ENCODE peak calls at places on chromosomes 1 and 21, in six cellular contexts. I is PC-3, D is neural progenitor cell, L is astrocyte, W is HCT116, Q is neuronal stem cell. U is an unnamed sample.

GRCh38 chr21:38965241-38965640 is 159.5 kb downstream of the ETS2 start:
- DNase-seq in I (no peak), D (no peak), L (no peak), Q (no peak), W (no peak), U (no peak)

GRCh38 chr1:41313661-41314131 is 47.5 kb upstream of the FOXO6 start:
- DNase-seq in W (peak; percentile 43), Q (no peak), L (no peak), I (peak; percentile 31), D (peak; percentile 59), U (peak; percentile 14)

GRCh38 chr1:246629030-246629429 is 62.8 kb downstream of the CNST start:
- DNase-seq in Q (no peak), L (no peak), D (no peak), I (no peak), W (no peak), U (no peak)

GRCh38 chr1:101162736-101163405 is 73.9 kb upstream of the S1PR1 start:
- DNase-seq in L (no peak), D (no peak), W (no peak), I (no peak), Q (no peak), U (no peak)

GRCh38 chr1:60848583-60849188 is 233.7 kb upstream of the NFIA start:
- DNase-seq in I (peak; percentile 55), Q (peak; percentile 31), L (peak; percentile 18), D (peak; percentile 58), W (peak; percentile 54), U (peak; percentile 74)

GRCh38 chr1:24463756-24464377 is 38.8 kb upstream of the RCAN3 start:
- DNase-seq in Q (no peak), W (no peak), L (no peak), D (peak; percentile 52), I (no peak), U (no peak)

GRCh38 chr1:47574451-47575165 is 136.8 kb downstream of the FOXD2 start:
- DNase-seq in Q (no peak), W (no peak), I (no peak), L (no peak), D (no peak), U (no peak)

GRCh38 chr1:25861316-25862286 is 2.3 kb upstream of the AUNIP start:
- DNase-seq in L (no peak), I (no peak), D (peak; percentile 15), W (peak; percentile 48), Q (no peak), U (no peak)

GRCh38 chr1:25198731-25199231 is 33.5 kb downstream of the SYF2 start:
- DNase-seq in D (peak; percentile 41), L (peak; percentile 11), I (peak; percentile 3), Q (no peak), W (no peak), U (peak; percentile 32)

GRCh38 chr1:16443975-16444745 is 3.6 kb downstream of the NECAP2 start:
- DNase-seq in I (no peak), W (no peak), L (no peak), D (no peak), Q (no peak), U (no peak)

GRCh38 chr1:150516050-150516591 is 569 bp downstream of the FALEC start:
- DNase-seq in W (no peak), I (peak; percentile 24), D (peak; percentile 60), Q (no peak), L (peak; percentile 15), U (peak; percentile 29)

GRCh38 chr21:46212721-46213484 is 15.7 kb downstream of the LSS start:
- DNase-seq in L (no peak), I (no peak), D (no peak), Q (no peak), W (no peak), U (no peak)

GRCh38 chr1:204188959-204189639 is 7.2 kb downstream of the KISS1 start:
- DNase-seq in Q (no peak), L (no peak), W (no peak), I (no peak), D (no peak), U (no peak)

GRCh38 chr1:34711469-34711868 is 43.4 kb upstream of the GJB5 start:
- DNase-seq in I (peak; percentile 9), W (peak; percentile 38), L (no peak), Q (no peak), D (peak; percentile 31), U (no peak)

GRCh38 chr1:54334996-54335395 is 71.2 kb downstream of the SSBP3 start:
- DNase-seq in D (no peak), I (no peak), Q (no peak), W (no peak), L (peak; percentile 46), U (peak; percentile 51)

DNA sequence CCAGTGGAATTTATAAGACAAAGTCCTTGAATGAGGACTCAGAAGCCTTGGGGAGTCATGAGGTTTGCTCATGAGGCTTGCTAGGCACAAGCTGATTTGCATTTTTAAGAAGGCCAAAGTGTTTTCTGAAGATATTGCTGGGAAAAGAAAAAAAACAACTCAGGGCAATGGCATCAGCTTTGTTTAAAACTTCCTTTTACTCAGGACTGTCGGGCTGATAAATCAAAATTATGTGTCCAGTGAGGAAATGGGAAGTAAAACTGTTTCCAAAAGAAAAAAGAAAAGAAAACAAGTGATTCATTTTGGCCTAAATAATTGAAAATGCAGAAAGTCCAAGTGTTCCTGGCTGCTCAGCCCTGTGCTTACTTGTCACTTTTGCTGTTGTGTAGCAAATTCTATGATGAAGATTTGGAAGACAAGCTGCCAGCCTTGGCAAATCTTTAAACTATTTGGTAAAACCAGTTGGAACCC is 282.4 kb downstream of the HLX start:
- DNase-seq in D (no peak), L (no peak), I (no peak), W (no peak), Q (no peak), U (no peak)
- H3K9ac ChIP-seq in D (no peak overlapping the region), L (no peak overlapping the region), I (no peak overlapping the region), W (no peak overlapping the region), Q (no peak overlapping the region), U (no peak overlapping the region)

DNA sequence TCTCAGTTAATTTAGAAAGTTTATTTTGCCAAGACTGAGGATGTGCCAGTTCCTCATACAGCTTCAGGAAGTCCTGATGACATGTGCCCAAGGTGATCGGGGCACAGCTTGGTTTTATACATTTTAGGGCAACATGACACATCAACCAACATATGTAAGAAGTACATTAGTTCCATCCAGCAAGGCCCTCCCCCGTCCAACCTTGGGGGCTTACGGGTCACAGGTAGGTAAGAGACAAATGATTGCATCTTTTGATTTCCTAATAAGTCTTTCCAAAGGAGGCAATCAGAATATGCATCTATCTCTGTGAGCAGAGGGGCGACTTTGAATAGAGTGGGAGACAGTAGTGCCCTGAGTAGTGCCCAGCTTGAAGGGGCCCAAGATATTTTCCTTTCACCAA is 19.6 kb upstream of the HAO2 start:
- DNase-seq in W (no peak), L (no peak), D (no peak), Q (no peak), I (no peak), U (no peak)
- H3K9ac ChIP-seq in W (no peak overlapping the region), L (no peak overlapping the region), D (no peak overlapping the region), Q (no peak overlapping the region), I (no peak overlapping the region), U (no peak overlapping the region)

GRCh38 chr1:198650506-198650905 is 11.7 kb downstream of the PTPRC start:
- DNase-seq in L (no peak), I (no peak), W (no peak), Q (no peak), D (no peak), U (no peak)

GRCh38 chr1:198648584-198648983 is 9.7 kb downstream of the PTPRC start:
- DNase-seq in L (no peak), I (no peak), D (no peak), Q (no peak), W (no peak), U (no peak)

GRCh38 chr1:198647055-198647454 is 8.2 kb downstream of the PTPRC start:
- DNase-seq in W (no peak), L (no peak), I (no peak), D (no peak), Q (no peak), U (no peak)

GRCh38 chr1:198651685-198652400 is 13.0 kb downstream of the PTPRC start:
- DNase-seq in I (no peak), Q (no peak), L (no peak), D (no peak), W (no peak), U (no peak)

DNA sequence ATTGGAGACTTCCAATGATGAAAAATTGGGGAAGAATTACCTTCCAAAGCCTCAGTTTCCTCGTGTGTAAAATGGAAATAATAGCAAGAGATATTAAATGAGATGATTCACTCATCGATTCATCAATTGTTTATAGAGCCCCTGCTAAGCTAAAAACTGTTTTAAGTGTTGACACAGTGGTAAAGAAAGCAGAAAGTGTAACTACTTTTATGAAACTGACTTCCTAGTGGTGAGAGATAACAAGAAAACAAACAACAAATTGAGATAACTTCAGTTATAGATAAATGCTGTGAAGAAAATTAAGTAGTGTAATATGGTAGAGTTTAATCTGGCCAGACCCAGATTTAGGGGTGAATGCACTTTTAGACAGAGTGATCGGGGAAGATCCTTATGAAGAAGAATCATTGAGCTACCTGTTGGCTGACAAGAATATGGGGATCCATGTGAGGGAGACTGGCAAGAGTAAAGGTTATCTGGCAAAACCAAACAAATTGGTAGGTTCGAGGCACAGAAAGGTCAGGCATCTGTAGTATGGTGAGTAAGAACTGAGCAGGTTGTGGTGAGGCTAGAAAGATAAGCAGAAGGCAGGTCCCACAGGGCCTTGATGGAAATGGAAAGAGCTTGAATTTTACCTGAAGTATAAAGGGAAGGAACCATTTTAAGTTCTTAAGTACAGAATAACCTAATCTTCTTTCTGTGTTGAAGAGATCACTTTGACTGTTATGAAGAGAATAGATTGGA is 10.9 kb downstream of the PTPRC start:
- DNase-seq in D (no peak), I (no peak), Q (no peak), W (no peak), L (no peak), U (no peak)
- H3K9ac ChIP-seq in D (no peak overlapping the region), I (no peak overlapping the region), Q (no peak overlapping the region), W (no peak overlapping the region), L (no peak overlapping the region), U (no peak overlapping the region)

GRCh38 chr1:156490401-156491032 is 10.1 kb downstream of the MEF2D start:
- DNase-seq in Q (no peak), D (peak; percentile 66), L (no peak), W (no peak), I (no peak), U (no peak)

GRCh38 chr1:156487862-156488261 is 12.7 kb downstream of the MEF2D start:
- DNase-seq in Q (no peak), L (no peak), D (no peak), W (no peak), I (no peak), U (no peak)

GRCh38 chr1:156489935-156490293 is 10.7 kb downstream of the MEF2D start:
- DNase-seq in D (no peak), Q (no peak), I (no peak), L (no peak), W (no peak), U (no peak)

GRCh38 chr1:156489166-156489934 is 11.2 kb downstream of the MEF2D start:
- DNase-seq in W (no peak), D (peak; percentile 77), I (no peak), L (no peak), Q (no peak), U (no peak)

DNA sequence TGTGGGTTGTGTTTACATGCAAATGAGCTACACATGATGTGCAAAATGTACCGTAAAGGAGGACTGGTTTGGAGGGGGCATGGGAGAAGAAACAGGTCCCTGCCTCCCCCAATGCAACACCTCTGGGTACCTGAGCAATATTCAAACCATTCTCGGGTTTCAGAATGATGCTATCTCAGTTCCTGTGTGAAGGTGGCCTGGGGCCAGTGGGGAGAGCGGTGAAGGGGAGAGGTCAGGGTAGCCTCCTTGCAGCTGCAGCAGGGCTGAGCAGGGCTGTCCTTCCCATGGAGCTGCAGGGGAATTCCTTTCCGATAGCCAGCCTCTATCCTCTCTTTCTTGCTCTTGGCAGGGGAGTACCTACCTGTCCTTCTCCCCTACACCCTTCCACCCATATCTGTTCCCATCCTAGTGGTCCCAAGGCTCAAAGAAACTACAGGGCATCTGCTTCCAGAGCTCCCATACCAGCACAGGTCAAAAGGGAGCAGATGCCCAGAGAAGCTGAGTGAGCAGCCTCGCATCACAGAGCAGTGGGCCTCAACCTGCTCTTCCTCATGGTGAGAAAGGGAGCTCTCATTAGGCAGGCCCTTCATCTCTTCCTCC is 11.9 kb downstream of the MEF2D start:
- DNase-seq in I (peak; percentile 26), W (no peak), Q (no peak), D (no peak), L (no peak), U (no peak)
- H3K9ac ChIP-seq in I (no peak overlapping the region), W (no peak overlapping the region), Q (peak overlapping the region; percentile 72), D (peak overlapping the region; percentile 4), L (no peak overlapping the region), U (no peak overlapping the region)